ENCODE peak calls at places on chromosomes 3 and 15, in ten cellular contexts. W, E, P, T, Z, U, F, X, G and N are unnamed samples.

GRCh38 chr3:76321615-76322014 is 536.3 kb upstream of the ZNF717 start:
- DNase-seq in W (no peak), E (no peak), P (no peak), T (no peak), Z (no peak), U (no peak), F (no peak), X (no peak), G (no peak), N (no peak)

GRCh38 chr15:68204776-68205557 is at the start of gene CALML4:
- DNase-seq in W (no peak), E (no peak), P (no peak), T (peak; percentile 68), Z (no peak), U (no peak), F (peak; percentile 78), X (no peak), G (no peak), N (peak; percentile 95)

GRCh38 chr3:176430244-176430893 is 766.9 kb downstream of the TBL1XR1 start:
- DNase-seq in W (no peak), E (no peak), P (peak; percentile 21), T (no peak), Z (no peak), U (no peak), F (no peak), X (peak; percentile 23), G (peak; percentile 31), N (no peak)

GRCh38 chr3:5271061-5271683 is 83.7 kb downstream of the EDEM1 start:
- DNase-seq in W (no peak), E (no peak), P (no peak), T (no peak), Z (no peak), U (no peak), F (no peak), X (no peak), G (no peak), N (no peak)

GRCh38 chr15:66860844-66861243 is 158.8 kb downstream of the SMAD6 start:
- DNase-seq in W (peak; percentile 18), E (no peak), P (no peak), T (no peak), Z (no peak), U (no peak), F (no peak), X (no peak), G (no peak), N (peak; percentile 9)

GRCh38 chr3:127951276-127951675 is 36.2 kb downstream of the KBTBD12 start:
- DNase-seq in W (no peak), E (no peak), P (peak; percentile 10), T (no peak), Z (no peak), U (no peak), F (peak; percentile 17), X (no peak), G (no peak), N (no peak)

GRCh38 chr3:126542340-126543241 is 16.1 kb downstream of the C3orf22 start:
- DNase-seq in W (peak; percentile 39), E (no peak), P (no peak), T (no peak), Z (no peak), U (peak; percentile 9), F (no peak), X (peak; percentile 7), G (no peak), N (peak; percentile 11)

GRCh38 chr15:67130673-67131601 is 65.5 kb downstream of the SMAD3 start:
- DNase-seq in W (no peak), E (no peak), P (no peak), T (no peak), Z (no peak), U (no peak), F (peak; percentile 45), X (no peak), G (no peak), N (no peak)

GRCh38 chr15:79978694-79979519 is 7.9 kb upstream of the BCL2A1 start:
- DNase-seq in W (no peak), E (peak; percentile 20), P (peak; percentile 59), T (no peak), Z (no peak), U (peak; percentile 28), F (no peak), X (no peak), G (peak; percentile 39), N (no peak)